ENCODE peak calls at places on chromosomes 13 and 19, in ten cellular contexts. T, C, A, P, L, G, S, W, J and E are unnamed samples.
A peak's percentile ranks its signal among the peaks of the same experiment; 100 is the strongest.

GRCh38 chr13:52615817-52616216 is 26.4 kb upstream of the HNRNPA1L2 start:
- DNase-seq in G (no peak), C (no peak), J (no peak), S (peak; percentile 31), P (no peak), A (no peak), T (no peak), L (no peak), W (no peak), E (no peak)

GRCh38 chr19:42030605-42031004 is 36.6 kb upstream of the ATP1A3 start:
- DNase-seq in P (no peak), A (no peak), S (no peak), T (no peak), W (no peak), J (no peak), L (no peak), C (no peak), G (no peak), E (no peak)

GRCh38 chr13:33168326-33168960 is 117.1 kb downstream of the STARD13 start:
- DNase-seq in T (no peak), G (no peak), S (no peak), P (no peak), C (no peak), W (no peak), L (no peak), A (no peak), J (no peak), E (no peak)

GRCh38 chr13:19089315-19089714 is 92.3 kb downstream of the TUBA3C start:
- DNase-seq in G (no peak), A (no peak), L (no peak), T (no peak), P (no peak), S (no peak), W (no peak), C (no peak), J (no peak), E (no peak)

GRCh38 chr13:45479661-45480060 is 14.9 kb downstream of the COG3 start:
- DNase-seq in P (no peak), S (no peak), G (no peak), T (no peak), L (no peak), C (no peak), J (no peak), W (no peak), A (no peak), E (no peak)

GRCh38 chr13:94249512-94249911 is 230.0 kb downstream of the DCT start:
- DNase-seq in C (no peak), S (no peak), W (no peak), J (no peak), L (no peak), T (peak; percentile 21), A (no peak), G (peak; percentile 86), P (no peak), E (no peak)

GRCh38 chr13:51348069-51348967 is 8.8 kb downstream of the SERPINE3 start:
- DNase-seq in A (no peak), G (no peak), C (no peak), J (no peak), P (no peak), S (no peak), T (no peak), L (no peak), W (no peak), E (no peak)

GRCh38 chr19:30450945-30451344 is 78.8 kb downstream of the ZNF536 start:
- DNase-seq in P (no peak), T (no peak), J (no peak), L (no peak), W (no peak), A (no peak), C (no peak), G (no peak), S (no peak), E (no peak)

GRCh38 chr13:51785592-51786424 is 18.2 kb downstream of the DHRS12 start:
- DNase-seq in W (peak; percentile 49), J (no peak), C (no peak), P (no peak), L (no peak), G (peak; percentile 62), A (no peak), S (no peak), T (no peak), E (no peak)

GRCh38 chr19:36605101-36605838 is at the start of gene ZNF382:
- DNase-seq in S (peak; percentile 90), P (peak; percentile 29), J (peak; percentile 87), G (peak; percentile 70), L (peak; percentile 39), T (peak; percentile 79), A (peak; percentile 11), W (peak; percentile 56), C (peak; percentile 42), E (peak; percentile 60)

GRCh38 chr19:10892256-10892655 is 20.9 kb downstream of the CARM1 start:
- DNase-seq in G (no peak), L (no peak), A (no peak), S (no peak), P (no peak), W (no peak), J (no peak), T (no peak), C (no peak), E (no peak)